ENCODE peak calls at places on chromosomes 13 and 19, in four cellular contexts. S, V, J and E are unnamed samples.

GRCh38 chr19:14616310-14616870 is 33.5 kb downstream of the CLEC17A start:
- DNase-seq in J (no peak), V (no peak), S (peak; percentile 80), E (no peak)

GRCh38 chr19:28294395-28294794 is 918.6 kb downstream of the UQCRFS1 start:
- DNase-seq in V (no peak), J (no peak), S (no peak), E (no peak)

GRCh38 chr13:101451641-101452040 is 834 bp upstream of the ITGBL1 start:
- DNase-seq in V (no peak), S (no peak), J (no peak), E (no peak)

GRCh38 chr19:5547881-5548280 is 19.9 kb downstream of the TINCR start:
- DNase-seq in J (peak; percentile 47), S (peak; percentile 38), V (peak; percentile 60), E (no peak)

GRCh38 chr13:45511310-45512147 is 46.8 kb downstream of the COG3 start:
- DNase-seq in S (peak; percentile 72), V (peak; percentile 60), J (peak; percentile 30), E (peak; percentile 24)

GRCh38 chr13:25375727-25376358 is 4.1 kb downstream of the ATP8A2 start:
- DNase-seq in S (peak; percentile 42), J (peak; percentile 13), V (peak; percentile 76), E (no peak)

GRCh38 chr13:43786766-43787517 is at the start of gene ENOX1:
- DNase-seq in J (peak; percentile 13), S (no peak), V (peak; percentile 92), E (no peak)

GRCh38 chr13:104171132-104171531 is 1104.9 kb upstream of the SLC10A2 start:
- DNase-seq in J (no peak), V (no peak), S (no peak), E (no peak)

GRCh38 chr19:55014714-55015113 is 23.4 kb downstream of the GP6 start:
- DNase-seq in S (no peak), V (peak; percentile 50), J (no peak), E (no peak)

GRCh38 chr13:88887045-88887662 is 1216.0 kb downstream of the SLITRK5 start:
- DNase-seq in S (peak; percentile 27), J (no peak), V (no peak), E (no peak)

GRCh38 chr13:51494151-51494550 is 41.3 kb upstream of the INTS6 start:
- DNase-seq in J (no peak), S (no peak), V (no peak), E (no peak)

GRCh38 chr19:50542825-50543428 is 25.3 kb downstream of the LRRC4B start:
- DNase-seq in J (no peak), S (no peak), V (no peak), E (no peak)

GRCh38 chr19:35509018-35509652 is 4.3 kb downstream of the DMKN start:
- DNase-seq in S (peak; percentile 42), J (no peak), V (no peak), E (peak; percentile 40)

DNA sequence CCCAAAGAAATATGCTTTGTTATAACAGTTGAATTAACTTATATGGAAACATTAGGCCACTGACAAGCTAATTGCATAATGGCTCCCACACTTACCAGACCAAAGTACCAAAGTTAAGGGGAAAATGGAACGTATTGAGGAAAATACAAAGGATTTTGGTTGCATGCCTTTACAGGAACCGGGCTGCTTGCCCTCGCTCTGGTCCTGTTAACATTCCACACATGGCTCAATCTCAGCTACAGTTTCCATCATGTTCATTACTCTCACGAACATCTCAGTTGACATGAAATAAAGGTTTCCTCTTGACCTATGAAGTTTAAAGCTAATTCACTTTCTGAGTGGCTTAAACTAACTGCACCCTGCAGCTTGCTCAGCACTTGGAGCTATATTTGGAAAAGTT is 220.7 kb upstream of the RXFP2 start:
- DNase-seq in J (no peak), S (no peak), V (no peak), E (no peak)
- TF ChIP-seq PBX3 in J (no peak), S (no peak), V (no peak), E (no peak)

GRCh38 chr19:43754562-43755255 is at the start of gene SMG9:
- DNase-seq in V (peak; percentile 97), S (peak; percentile 94), J (peak; percentile 99), E (peak; percentile 89)

GRCh38 chr19:43754312-43754561 is 525 bp downstream of the SMG9 start:
- DNase-seq in J (no peak), V (no peak), S (no peak), E (no peak)

GRCh38 chr19:43752287-43752875 is 2.4 kb downstream of the SMG9 start:
- DNase-seq in J (no peak), S (no peak), V (no peak), E (no peak)

GRCh38 chr19:43751466-43752220 is 3.1 kb downstream of the SMG9 start:
- DNase-seq in V (no peak), J (no peak), S (no peak), E (no peak)

DNA sequence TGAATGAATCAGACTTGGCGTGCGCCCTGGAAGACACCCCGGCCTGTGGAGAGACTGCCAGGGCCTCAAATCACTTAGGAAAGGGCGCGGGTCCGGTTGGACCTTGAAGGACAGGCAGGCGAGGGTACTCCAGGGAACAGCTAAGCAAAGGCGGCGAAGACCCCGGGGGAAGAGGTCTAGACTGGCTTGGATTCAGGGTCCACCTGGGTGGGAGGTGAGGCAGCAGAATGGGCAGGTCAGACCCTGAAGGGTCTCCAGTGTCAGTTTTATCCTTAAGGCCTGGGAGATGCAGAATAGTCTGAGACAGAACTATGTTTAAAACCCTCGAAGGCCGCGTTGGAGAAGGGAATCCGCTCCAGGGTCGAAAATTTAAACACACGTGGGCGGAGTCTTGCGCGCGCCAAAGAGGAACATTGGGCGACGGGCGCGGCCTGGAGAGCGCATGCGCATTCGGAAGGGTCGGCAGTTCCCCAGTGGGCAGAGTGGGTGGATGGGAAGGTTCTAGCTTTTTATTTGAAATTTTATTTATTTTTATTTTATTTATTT is 567 bp upstream of the SMG9 start:
- DNase-seq in J (peak; percentile 88), S (no peak), V (peak; percentile 87), E (no peak)
- TF ChIP-seq PBX3 in J (no peak), S (no peak), V (no peak), E (no peak)

GRCh38 chr19:40621283-40621682 is 20.1 kb downstream of the LTBP4 start:
- DNase-seq in S (no peak), V (no peak), J (no peak), E (no peak)

GRCh38 chr19:40620161-40620485 is 19.0 kb downstream of the LTBP4 start:
- DNase-seq in V (no peak), J (no peak), S (no peak), E (no peak)

GRCh38 chr19:40621966-40622772 is 21.0 kb downstream of the LTBP4 start:
- DNase-seq in J (no peak), V (peak; percentile 21), S (no peak), E (no peak)

GRCh38 chr19:40623403-40624239 is 22.5 kb downstream of the LTBP4 start:
- DNase-seq in S (peak; percentile 43), V (peak; percentile 30), J (peak; percentile 90), E (no peak)

DNA sequence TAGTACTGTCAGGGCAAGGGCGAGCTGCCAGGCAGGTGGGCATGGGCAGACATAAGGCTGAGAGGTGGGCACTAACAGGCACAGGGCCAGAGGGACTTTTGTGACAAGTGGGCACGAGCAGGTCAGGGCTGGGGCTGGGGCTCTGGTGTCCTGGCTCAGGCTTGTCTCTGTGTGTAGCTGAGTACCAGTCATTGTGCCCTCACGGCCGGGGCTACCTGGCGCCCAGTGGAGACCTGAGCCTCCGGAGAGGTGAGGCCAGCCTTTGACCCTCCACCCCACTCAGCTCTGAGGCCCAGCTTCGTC is 21.6 kb downstream of the LTBP4 start:
- DNase-seq in V (no peak), J (no peak), S (no peak), E (no peak)
- TF ChIP-seq PBX3 in V (no peak), J (no peak), S (no peak), E (no peak)

DNA sequence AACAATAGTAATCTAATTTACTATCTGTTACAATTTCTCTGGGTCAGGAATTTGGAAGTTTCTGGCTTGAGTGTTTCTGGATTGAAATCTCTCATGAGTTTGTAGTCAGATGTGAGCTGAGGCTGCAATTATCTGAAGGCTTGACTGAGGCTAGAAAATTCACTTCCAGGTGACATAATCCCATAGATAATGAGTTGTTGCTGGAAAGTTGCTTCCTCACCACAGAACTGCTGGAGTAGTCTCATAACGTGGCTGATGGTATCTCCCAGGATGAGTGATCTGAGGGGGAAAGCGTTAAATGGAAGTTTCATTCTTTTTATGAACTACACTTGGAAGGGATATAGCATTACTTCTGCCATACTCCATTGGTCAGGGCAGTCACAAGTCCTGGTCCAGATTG is 15.3 kb upstream of the FPR3 start:
- DNase-seq in J (no peak), V (no peak), S (no peak), E (no peak)
- TF ChIP-seq PBX3 in J (no peak), V (no peak), S (no peak), E (no peak)